ENCODE peak calls at places on chromosome 4, in four cellular contexts. H, S, P and O are unnamed samples.

GRCh38 chr4:142112451-142112850 is 476.1 kb downstream of the IL15 start:
- DNase-seq in H (no peak), S (peak; percentile 21), P (no peak), O (no peak)

GRCh38 chr4:165325732-165326512 is 1.5 kb upstream of the MSMO1 start:
- DNase-seq in H (peak; percentile 95), S (peak; percentile 82), P (no peak), O (peak; percentile 77)

GRCh38 chr4:150769235-150769634 is 187.3 kb downstream of the MAB21L2 start:
- DNase-seq in H (peak; percentile 78), S (peak; percentile 46), P (no peak), O (peak; percentile 64)

GRCh38 chr4:17013382-17014006 is 115.0 kb upstream of the LDB2 start:
- DNase-seq in H (peak; percentile 5), S (no peak), P (no peak), O (peak; percentile 68)

GRCh38 chr4:188704288-188704687 is 565.0 kb downstream of the TRIML1 start:
- DNase-seq in H (no peak), S (no peak), P (no peak), O (no peak)

GRCh38 chr4:53551963-53552362 is 39.3 kb downstream of the LNX1 start:
- DNase-seq in H (no peak), S (no peak), P (no peak), O (no peak)

GRCh38 chr4:83129258-83129657 is 14.7 kb upstream of the PLAC8 start:
- DNase-seq in H (no peak), S (no peak), P (no peak), O (no peak)

GRCh38 chr4:158630893-158631292 is 40.8 kb downstream of the C4orf46 start:
- DNase-seq in H (peak; percentile 55), S (peak; percentile 6), P (no peak), O (peak; percentile 91)

GRCh38 chr4:1808396-1808795 is 15.3 kb downstream of the FGFR3 start:
- DNase-seq in H (no peak), S (peak; percentile 41), P (no peak), O (no peak)

GRCh38 chr4:25875281-25875745 is 12.5 kb upstream of the SEL1L3 start:
- DNase-seq in H (no peak), S (no peak), P (no peak), O (no peak)

GRCh38 chr4:186845137-186845842 is 121.6 kb upstream of the FAT1 start:
- DNase-seq in H (peak; percentile 93), S (peak; percentile 96), P (no peak), O (peak; percentile 80)

GRCh38 chr4:174928174-174928573 is 10.0 kb downstream of the ADAM29 start:
- DNase-seq in H (no peak), S (no peak), P (no peak), O (no peak)
- H3K4me3 ChIP-seq in H (no peak overlapping the region), S (no peak overlapping the region), P (no peak overlapping the region), O (no peak overlapping the region)

DNA sequence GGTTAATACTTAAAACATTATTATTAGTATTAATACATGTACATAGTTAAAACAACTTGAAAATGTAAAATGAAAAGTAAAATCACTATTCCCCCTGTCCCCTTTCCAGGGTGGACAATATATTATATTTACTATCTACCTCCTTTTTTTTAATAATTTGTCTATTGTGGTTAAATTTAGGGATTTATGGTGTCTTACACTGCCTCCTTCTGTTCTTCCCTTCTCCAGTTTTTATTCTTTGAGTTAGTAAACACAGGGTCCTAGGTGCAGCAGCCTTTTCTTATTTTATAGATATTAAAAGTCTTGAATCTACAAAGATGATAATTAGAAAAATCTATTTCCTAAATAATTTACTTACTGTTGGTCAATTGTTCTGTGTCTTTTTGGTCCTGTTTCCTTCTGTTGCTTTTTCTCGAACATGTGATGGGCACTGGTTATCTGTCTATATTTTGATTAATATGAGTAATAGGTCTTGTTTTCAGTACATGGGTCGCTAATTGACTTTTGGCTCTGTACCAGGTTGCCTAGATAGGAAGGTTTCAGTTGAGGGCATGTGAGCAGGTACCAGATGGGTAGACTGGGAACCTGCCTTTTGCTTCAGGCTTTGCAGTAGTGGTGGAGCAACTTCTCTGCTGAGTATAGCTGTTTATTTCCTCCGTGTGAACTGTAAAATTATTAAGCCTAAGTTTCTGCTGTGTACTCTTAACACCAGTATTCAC is 1.1 kb downstream of the NUDT9 start:
- DNase-seq in H (peak; percentile 21), S (peak; percentile 24), P (no peak), O (peak; percentile 28)
- TF ChIP-seq CTCF in H (no peak), S (peak; percentile 23), P (no peak), O (peak; percentile 30)

DNA sequence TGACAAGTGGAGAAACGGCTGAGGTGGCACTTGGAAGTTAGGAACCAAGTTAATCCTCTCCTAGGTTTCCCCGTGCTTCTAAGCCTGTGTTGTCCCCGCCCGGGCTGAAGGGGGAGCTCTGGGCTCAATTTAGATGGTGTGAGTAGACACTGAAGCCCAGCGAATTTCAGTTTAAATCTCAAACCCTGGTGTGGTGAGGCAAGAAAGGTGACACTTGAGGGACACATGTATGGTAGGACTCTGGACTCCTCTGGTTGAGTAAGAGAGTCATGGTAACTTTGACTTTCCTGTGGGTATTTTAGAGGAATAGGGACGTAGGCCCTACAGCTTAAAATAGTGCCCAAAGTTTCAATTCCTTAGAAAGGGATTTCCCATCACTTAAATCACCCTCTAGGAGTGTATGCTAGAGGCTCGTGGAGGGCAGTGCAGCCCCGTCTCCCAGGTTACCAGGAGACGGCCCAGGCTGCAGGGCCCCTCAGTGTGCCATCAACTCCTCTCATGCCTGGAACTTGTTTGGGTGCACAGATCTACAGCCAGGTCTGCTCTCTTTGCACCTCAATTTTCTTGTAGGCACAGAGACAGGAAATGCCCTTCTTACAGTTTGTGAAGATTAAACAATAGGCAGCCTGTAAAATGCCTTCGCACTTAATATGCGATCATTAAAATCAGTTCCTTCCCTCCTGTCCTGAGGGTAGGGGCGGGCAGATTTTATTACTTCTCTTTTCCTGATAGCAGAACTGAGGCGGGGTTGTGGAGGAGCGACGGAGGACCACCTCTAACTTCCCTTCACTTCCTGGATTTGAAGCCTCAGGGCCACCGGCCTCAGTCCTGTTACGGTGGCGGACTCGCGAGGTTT is 23.9 kb downstream of the HAND2 start:
- DNase-seq in H (no peak), S (peak; percentile 75), P (peak; percentile 75), O (peak; percentile 78)
- H3K4me3 ChIP-seq in H (no peak overlapping the region), S (no peak overlapping the region), P (peak overlapping the region; percentile 46), O (no peak overlapping the region)

GRCh38 chr4:2962099-2962455 is 1.1 kb downstream of the NOP14 start:
- DNase-seq in H (no peak), S (peak; percentile 13), P (no peak), O (no peak)

GRCh38 chr4:2965262-2965661 is 1.9 kb downstream of the GRK4 start:
- DNase-seq in H (no peak), S (no peak), P (no peak), O (no peak)

GRCh38 chr4:2962614-2963184 is 507 bp downstream of the NOP14 start:
- DNase-seq in H (no peak), S (peak; percentile 63), P (peak; percentile 53), O (peak; percentile 56)

GRCh38 chr4:2964077-2964471 is 703 bp downstream of the GRK4 start:
- DNase-seq in H (no peak), S (no peak), P (no peak), O (no peak)

GRCh38 chr4:2963185-2964076 is at the start of the genes GRK4 and NOP14:
- DNase-seq in H (peak; percentile 91), S (peak; percentile 99), P (peak; percentile 99), O (peak; percentile 97)
- TF ChIP-seq CTCF in H (peak; percentile 36), S (peak; percentile 28), P (peak; percentile 3), O (peak; percentile 41)

GRCh38 chr4:155371432-155372043 is 5.2 kb downstream of the MAP9 start:
- DNase-seq in H (peak; percentile 47), S (peak; percentile 33), P (no peak), O (peak; percentile 60)

GRCh38 chr4:155376387-155377268 is at the start of gene MAP9:
- DNase-seq in H (peak; percentile 90), S (peak; percentile 94), P (peak; percentile 94), O (peak; percentile 93)

GRCh38 chr4:155377281-155377680 is 516 bp upstream of the MAP9 start:
- DNase-seq in H (peak; percentile 58), S (peak; percentile 8), P (no peak), O (peak; percentile 38)
- H3K4me3 ChIP-seq in H (peak overlapping the region; percentile 60), S (peak overlapping the region; percentile 80), P (peak overlapping the region; percentile 84), O (peak overlapping the region; percentile 79)